ENCODE peak calls at places on chromosomes 5 and 9, in six cellular contexts. S is NB4, X is endothelial cell of umbilical vein, W is A549, Z is GM12878, R is K562. Q is an unnamed sample.

GRCh38 chr5:82859439-82860140 is 217.6 kb downstream of the TMEM167A start:
- DNase-seq in S (no peak), R (no peak), X (no peak), Z (no peak), W (no peak), Q (no peak)

GRCh38 chr9:1210954-1211353 is 160.8 kb downstream of the DMRT2 start:
- DNase-seq in S (no peak), X (no peak), W (no peak), R (no peak), Z (no peak), Q (no peak)

GRCh38 chr9:94301577-94301976 is 26.9 kb downstream of the NUTM2F start:
- DNase-seq in X (no peak), S (no peak), W (no peak), R (peak), Z (no peak), Q (no peak)

GRCh38 chr5:10479226-10479721 is 37.6 kb downstream of the ROPN1L start:
- DNase-seq in W (peak), X (no peak), S (no peak), Z (no peak), R (no peak), Q (no peak)

GRCh38 chr9:129949821-129950220 is 93.2 kb downstream of the FNBP1 start:
- DNase-seq in W (no peak), Z (no peak), X (no peak), R (no peak), S (no peak), Q (no peak)

GRCh38 chr5:53331463-53331862 is 149.0 kb upstream of the FST start:
- DNase-seq in Z (no peak), X (no peak), S (no peak), R (no peak), W (no peak), Q (no peak)

GRCh38 chr9:75108571-75108970 is 20.3 kb downstream of the OSTF1 start:
- DNase-seq in X (peak), R (no peak), Z (no peak), S (no peak), W (no peak), Q (no peak)

GRCh38 chr5:54415896-54416640 is 39.4 kb upstream of the HSPB3 start:
- DNase-seq in S (no peak), R (no peak), Z (no peak), X (no peak), W (no peak), Q (no peak)

DNA sequence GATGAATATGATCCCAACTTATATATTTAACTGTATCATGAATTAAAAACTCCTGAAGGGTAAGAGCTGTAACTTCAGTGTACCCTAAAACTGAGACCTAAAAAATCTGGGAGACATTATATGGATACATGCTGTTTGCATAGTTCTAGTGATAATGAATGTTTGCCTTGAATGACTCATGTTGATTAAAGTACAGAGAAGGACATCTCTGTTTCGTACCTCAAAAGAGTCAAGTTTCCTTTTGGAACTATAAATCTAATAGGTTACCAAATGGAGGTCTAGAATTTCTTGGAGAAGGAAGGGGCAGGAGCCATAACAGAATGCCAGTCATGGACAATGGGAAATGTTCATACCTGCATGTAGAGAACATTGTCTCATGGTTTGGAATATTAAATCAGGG is 168.1 kb downstream of the SNCAIP start:
- DNase-seq in S (no peak), X (no peak), W (no peak), R (no peak), Z (no peak), Q (no peak)
- TF ChIP-seq MYC in S (no peak), X (no peak), W (no peak), R (no peak), Z (no peak), Q (no peak)

DNA sequence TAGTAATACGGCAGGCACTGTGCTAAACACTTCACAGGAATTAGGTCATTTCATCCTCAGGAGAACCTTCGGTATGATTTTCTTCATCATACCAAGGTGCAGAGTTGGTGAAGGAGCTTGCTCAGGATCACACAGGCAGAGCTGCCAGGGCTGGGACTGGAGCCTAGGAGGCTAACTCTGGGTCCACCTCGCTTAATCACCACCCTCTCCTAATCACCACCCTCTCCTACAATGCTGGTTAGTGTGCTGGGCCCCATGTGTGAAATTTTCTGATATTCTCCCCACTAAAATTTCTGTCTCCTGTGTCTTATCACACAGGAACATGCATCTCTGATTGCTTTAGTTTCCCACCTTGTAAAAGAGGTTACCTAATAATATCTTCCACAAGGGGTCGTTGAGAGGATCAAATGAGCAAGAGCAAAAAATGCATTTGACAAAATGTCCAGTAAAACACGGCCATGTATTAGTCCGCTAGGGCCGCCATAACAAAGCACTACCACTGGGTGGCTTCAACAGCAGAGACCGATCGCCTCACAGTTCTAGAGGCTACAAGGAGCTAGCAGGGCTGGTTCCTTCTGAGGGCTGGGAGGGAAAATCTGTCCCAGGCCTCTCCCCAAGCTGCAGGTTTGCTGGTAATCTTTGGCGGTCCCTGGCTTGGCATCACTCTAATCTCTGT is 128.2 kb upstream of the NFIB start:
- DNase-seq in W (peak), X (no peak), R (peak), S (peak), Z (no peak), Q (peak)
- TF ChIP-seq MYC in W (no peak), X (no peak), R (no peak), S (no peak), Z (no peak), Q (no peak)

GRCh38 chr5:161096591-161096990 is 244.6 kb upstream of the ATP10B start:
- DNase-seq in X (no peak), Z (no peak), S (no peak), W (no peak), R (no peak), Q (no peak)

GRCh38 chr5:161096006-161096405 is 244.0 kb upstream of the ATP10B start:
- DNase-seq in S (no peak), Z (no peak), R (no peak), X (no peak), W (no peak), Q (peak)

GRCh38 chr5:161094411-161094810 is 242.4 kb upstream of the ATP10B start:
- DNase-seq in S (no peak), X (no peak), Z (no peak), W (no peak), R (no peak), Q (no peak)

GRCh38 chr5:161089569-161089968 is 237.6 kb upstream of the ATP10B start:
- DNase-seq in S (no peak), W (no peak), X (no peak), R (no peak), Z (no peak), Q (no peak)

DNA sequence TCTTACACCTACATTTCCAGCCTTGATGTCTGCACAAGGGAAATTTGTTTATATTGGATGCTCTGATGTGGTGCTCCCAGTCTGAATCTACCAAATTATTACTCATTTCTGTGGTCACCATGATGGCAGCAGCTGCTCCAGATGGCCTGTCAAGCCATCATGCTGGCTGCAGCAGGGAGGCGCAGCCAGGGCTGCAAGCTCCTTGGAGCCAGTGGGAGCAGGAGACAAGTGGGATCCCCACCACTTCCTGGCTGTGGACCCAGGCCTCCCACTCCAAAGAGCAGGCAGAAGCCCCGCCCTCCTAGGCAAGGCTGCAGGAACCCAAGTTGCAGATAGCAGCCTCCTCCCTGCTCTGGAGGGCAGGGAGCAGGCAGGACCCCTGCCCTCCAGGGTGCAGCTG is 241.1 kb upstream of the ATP10B start:
- DNase-seq in Z (no peak), X (no peak), W (no peak), S (no peak), R (no peak), Q (no peak)
- TF ChIP-seq MYC in Z (no peak), X (no peak), W (no peak), S (no peak), R (no peak), Q (no peak)

DNA sequence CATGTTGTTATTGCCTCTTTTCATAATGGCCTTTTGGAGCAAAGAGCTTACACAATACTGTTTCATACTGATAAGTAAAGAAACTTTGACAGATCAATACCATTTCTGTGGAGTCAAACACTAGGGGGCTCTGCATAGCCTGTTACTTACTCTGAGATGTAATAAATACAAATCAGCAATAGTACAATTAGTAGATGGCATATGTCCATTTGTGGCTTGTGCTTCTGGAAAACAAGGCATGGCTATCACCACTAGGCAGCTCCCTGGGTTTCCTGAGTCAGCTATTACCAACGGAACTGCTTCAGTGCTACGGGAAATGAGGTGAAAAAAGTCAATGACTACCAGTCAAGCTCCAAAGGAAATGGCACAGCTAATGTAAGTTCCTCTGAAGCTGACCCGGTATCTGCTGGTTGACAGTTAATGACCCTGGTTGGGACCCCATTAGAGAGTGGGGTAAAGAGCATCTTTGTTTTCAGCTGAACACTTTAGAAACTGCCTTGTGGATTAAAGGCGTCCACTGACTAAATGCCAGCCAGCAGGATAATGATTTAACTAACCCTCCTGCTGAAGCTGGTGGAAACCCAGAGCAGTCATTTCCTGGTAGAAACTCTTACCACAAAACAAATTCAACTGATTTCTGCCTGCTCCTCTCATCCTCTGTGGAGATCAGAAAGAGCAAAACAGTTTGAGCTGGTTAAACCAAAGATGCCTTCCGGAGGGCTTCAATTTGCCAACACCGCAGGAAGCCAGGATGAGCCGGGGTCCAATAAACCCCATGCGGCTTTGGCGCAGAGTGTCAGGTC is 69.0 kb upstream of the FAM169A start:
- DNase-seq in X (peak), R (no peak), W (no peak), S (peak), Z (no peak), Q (peak)
- TF ChIP-seq MYC in X (no peak), R (no peak), W (no peak), S (no peak), Z (no peak), Q (no peak)

GRCh38 chr5:128673010-128673409 is 135.0 kb upstream of the FBN2 start:
- DNase-seq in X (no peak), S (no peak), W (no peak), R (no peak), Z (no peak), Q (no peak)

GRCh38 chr5:128669803-128670202 is 131.8 kb upstream of the FBN2 start:
- DNase-seq in S (peak), Z (no peak), W (no peak), X (no peak), R (no peak), Q (no peak)

GRCh38 chr5:128673970-128674369 is 135.9 kb upstream of the FBN2 start:
- DNase-seq in S (no peak), W (no peak), Z (no peak), R (no peak), X (no peak), Q (no peak)

GRCh38 chr5:128673411-128673957 is 135.4 kb upstream of the FBN2 start:
- DNase-seq in S (no peak), R (no peak), W (no peak), X (no peak), Z (no peak), Q (no peak)

GRCh38 chr5:128671861-128672414 is 133.9 kb upstream of the FBN2 start:
- DNase-seq in X (no peak), R (no peak), W (no peak), S (no peak), Z (no peak), Q (no peak)
- TF ChIP-seq MYC in X (no peak), R (no peak), W (no peak), S (no peak), Z (no peak), Q (no peak)

DNA sequence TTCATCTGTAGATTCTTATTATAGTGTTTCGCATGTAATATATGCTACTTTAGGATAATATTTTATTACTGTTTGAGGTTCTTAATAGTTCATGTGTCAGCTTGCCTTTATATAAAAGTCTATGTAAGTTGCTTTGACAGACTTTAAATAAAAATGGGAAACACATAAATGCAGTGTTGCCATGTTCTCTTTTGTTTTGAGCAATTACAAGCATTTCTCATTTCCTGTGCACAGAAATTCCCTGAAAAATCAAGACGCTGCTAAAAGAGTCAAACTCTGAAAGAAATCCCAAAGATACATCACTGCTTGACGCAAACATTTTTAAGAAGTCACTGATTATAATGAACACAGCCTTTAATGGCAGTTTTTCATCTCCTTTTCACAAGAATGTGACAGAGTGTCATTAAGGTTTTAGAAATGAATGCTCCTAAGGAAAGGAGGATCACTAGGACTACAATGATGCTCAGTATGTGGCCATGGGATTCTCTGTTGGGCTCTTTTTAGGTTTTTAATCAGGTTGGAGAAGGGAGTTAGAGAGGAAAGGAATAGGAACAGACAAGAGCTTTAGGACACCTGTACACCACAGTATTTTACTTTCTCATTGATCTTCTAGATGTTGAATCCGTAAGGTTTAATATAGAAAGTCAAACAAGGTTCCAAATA is 29.4 kb downstream of the ZCCHC7 start:
- DNase-seq in W (no peak), R (no peak), X (peak), S (no peak), Z (no peak), Q (no peak)
- TF ChIP-seq MYC in W (no peak), R (no peak), X (no peak), S (no peak), Z (no peak), Q (no peak)

DNA sequence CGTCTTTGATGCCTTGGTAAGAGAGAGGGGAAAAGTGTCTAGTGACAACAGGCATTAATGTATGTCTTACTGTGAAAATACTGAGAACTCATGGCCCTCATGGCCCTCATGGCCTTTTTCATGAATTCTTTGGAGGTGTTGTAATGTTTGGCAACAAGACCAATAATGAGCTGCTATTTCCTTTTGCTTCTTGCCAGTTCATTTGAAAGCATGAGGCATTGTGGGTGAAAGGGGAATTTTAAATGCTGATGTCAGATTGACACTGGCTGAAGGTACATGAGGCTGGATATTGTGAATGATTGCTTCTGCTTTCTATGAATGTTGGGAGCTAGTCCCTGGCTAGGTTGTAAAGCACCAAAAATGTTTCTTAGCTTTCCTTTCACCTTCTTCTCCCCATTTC is 79.2 kb downstream of the DOCK2 start:
- DNase-seq in R (no peak), W (no peak), Z (no peak), S (peak), X (peak), Q (no peak)
- TF ChIP-seq MYC in R (no peak), W (no peak), Z (no peak), S (peak), X (no peak), Q (no peak)

DNA sequence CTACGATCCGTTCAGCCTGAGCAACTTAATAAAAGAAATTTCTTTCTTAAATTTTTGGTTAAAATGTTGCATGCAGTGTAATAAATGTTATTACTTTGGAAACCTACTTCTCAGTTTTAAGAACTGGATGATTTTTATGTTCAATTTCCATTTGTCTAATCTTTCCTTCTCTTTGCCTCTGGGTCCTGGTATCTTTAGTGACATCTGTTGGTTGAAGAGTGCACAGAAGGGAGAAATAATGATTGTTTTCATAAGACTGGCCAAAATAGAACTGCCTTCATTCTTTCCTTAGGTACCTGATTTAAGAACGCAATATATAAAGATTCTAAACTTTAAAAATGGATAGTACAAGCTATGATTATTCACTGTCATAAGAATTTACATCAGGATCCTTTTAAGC is 83.0 kb upstream of the TLX3 start:
- DNase-seq in Z (no peak), S (no peak), W (no peak), X (peak), R (no peak), Q (no peak)
- TF ChIP-seq MYC in Z (no peak), S (no peak), W (no peak), X (no peak), R (no peak), Q (no peak)